ENCODE peak calls at places on chromosomes 3 and 15, in nine cellular contexts. One of them, this sample, is unnamed. For H3K27me3, the result is how much of the 10 kb centered on the place peaks cover.

GRCh38 chr3:65170357-65171090 is 482.7 kb upstream of the ADAMTS9 start:
- DNase-seq in brain microvascular endothelial cell: peak
- DNase-seq in left ventricle myocardium inferior: peak
- DNase-seq in esophagus muscularis mucosa: peak
- DNase-seq in fibroblast of lung: peak
- DNase-seq in PC-3: no peak
- DNase-seq in Peyer's patch: peak
- DNase-seq in GM23338: peak
- DNase-seq in neural progenitor cell: peak
- DNase-seq in this sample: peak

GRCh38 chr3:76131396-76132153 is 346.2 kb upstream of the ZNF717 start:
- DNase-seq in GM23338: no peak
- DNase-seq in fibroblast of lung: peak
- DNase-seq in left ventricle myocardium inferior: no peak
- DNase-seq in brain microvascular endothelial cell: peak
- DNase-seq in neural progenitor cell: no peak
- DNase-seq in esophagus muscularis mucosa: no peak
- DNase-seq in PC-3: peak
- DNase-seq in Peyer's patch: no peak
- DNase-seq in this sample: peak

GRCh38 chr15:62059818-62060115 is 480 bp downstream of the VPS13C start:
- DNase-seq in GM23338: no peak
- DNase-seq in left ventricle myocardium inferior: peak
- DNase-seq in brain microvascular endothelial cell: peak
- DNase-seq in neural progenitor cell: no peak
- DNase-seq in esophagus muscularis mucosa: no peak
- DNase-seq in PC-3: peak
- DNase-seq in Peyer's patch: no peak
- DNase-seq in fibroblast of lung: peak
- DNase-seq in this sample: peak

GRCh38 chr3:16319307-16319706 is 54.3 kb downstream of the OXNAD1 start:
- DNase-seq in neural progenitor cell: peak
- DNase-seq in fibroblast of lung: no peak
- DNase-seq in brain microvascular endothelial cell: no peak
- DNase-seq in GM23338: peak
- DNase-seq in PC-3: peak
- DNase-seq in esophagus muscularis mucosa: no peak
- DNase-seq in Peyer's patch: no peak
- DNase-seq in left ventricle myocardium inferior: no peak
- DNase-seq in this sample: no peak

GRCh38 chr3:86978111-86978528 is 12.8 kb downstream of the VGLL3 start:
- DNase-seq in brain microvascular endothelial cell: no peak
- DNase-seq in neural progenitor cell: no peak
- DNase-seq in Peyer's patch: no peak
- DNase-seq in fibroblast of lung: peak
- DNase-seq in esophagus muscularis mucosa: no peak
- DNase-seq in PC-3: no peak
- DNase-seq in GM23338: no peak
- DNase-seq in left ventricle myocardium inferior: peak
- DNase-seq in this sample: no peak

GRCh38 chr3:177195242-177195940 is 1.9 kb downstream of the TBL1XR1 start:
- DNase-seq in GM23338: peak
- DNase-seq in PC-3: peak
- DNase-seq in left ventricle myocardium inferior: no peak
- DNase-seq in esophagus muscularis mucosa: no peak
- DNase-seq in Peyer's patch: no peak
- DNase-seq in neural progenitor cell: peak
- DNase-seq in fibroblast of lung: no peak
- DNase-seq in brain microvascular endothelial cell: no peak
- DNase-seq in this sample: peak

GRCh38 chr3:97815149-97815917 is 6.5 kb upstream of the CRYBG3 start:
- DNase-seq in neural progenitor cell: no peak
- DNase-seq in left ventricle myocardium inferior: no peak
- DNase-seq in GM23338: no peak
- DNase-seq in esophagus muscularis mucosa: no peak
- DNase-seq in brain microvascular endothelial cell: no peak
- DNase-seq in PC-3: peak
- DNase-seq in fibroblast of lung: no peak
- DNase-seq in Peyer's patch: no peak
- DNase-seq in this sample: no peak

GRCh38 chr15:64739216-64739976 is 36.0 kb downstream of the RBPMS2 start:
- DNase-seq in brain microvascular endothelial cell: no peak
- DNase-seq in Peyer's patch: no peak
- DNase-seq in GM23338: no peak
- DNase-seq in fibroblast of lung: peak
- DNase-seq in neural progenitor cell: no peak
- DNase-seq in left ventricle myocardium inferior: no peak
- DNase-seq in esophagus muscularis mucosa: no peak
- DNase-seq in PC-3: no peak
- DNase-seq in this sample: no peak

GRCh38 chr15:55712363-55712762 is 30.6 kb downstream of the PRTG start:
- DNase-seq in PC-3: no peak
- DNase-seq in GM23338: no peak
- DNase-seq in neural progenitor cell: no peak
- DNase-seq in fibroblast of lung: no peak
- DNase-seq in esophagus muscularis mucosa: no peak
- DNase-seq in Peyer's patch: no peak
- DNase-seq in brain microvascular endothelial cell: no peak
- DNase-seq in left ventricle myocardium inferior: no peak
- DNase-seq in this sample: no peak

GRCh38 chr15:83063555-83063954 is 3.5 kb downstream of the BTBD1 start:
- DNase-seq in GM23338: no peak
- DNase-seq in esophagus muscularis mucosa: no peak
- DNase-seq in fibroblast of lung: no peak
- DNase-seq in PC-3: no peak
- DNase-seq in left ventricle myocardium inferior: no peak
- DNase-seq in Peyer's patch: no peak
- DNase-seq in neural progenitor cell: no peak
- DNase-seq in brain microvascular endothelial cell: no peak
- DNase-seq in this sample: no peak

GRCh38 chr15:68818088-68818670 is 2.5 kb downstream of the ANP32A start:
- DNase-seq in brain microvascular endothelial cell: peak
- DNase-seq in GM23338: peak
- DNase-seq in PC-3: peak
- DNase-seq in fibroblast of lung: peak
- DNase-seq in esophagus muscularis mucosa: no peak
- DNase-seq in left ventricle myocardium inferior: peak
- DNase-seq in Peyer's patch: peak
- DNase-seq in neural progenitor cell: peak
- DNase-seq in this sample: peak

GRCh38 chr3:195739561-195740111 is 18.9 kb downstream of the MUC20 start:
- DNase-seq in GM23338: no peak
- DNase-seq in left ventricle myocardium inferior: no peak
- DNase-seq in PC-3: no peak
- DNase-seq in fibroblast of lung: no peak
- DNase-seq in brain microvascular endothelial cell: no peak
- DNase-seq in Peyer's patch: peak
- DNase-seq in esophagus muscularis mucosa: no peak
- DNase-seq in neural progenitor cell: no peak
- DNase-seq in this sample: no peak

GRCh38 chr3:195732951-195733350 is 12.2 kb downstream of the MUC20 start:
- DNase-seq in GM23338: no peak
- DNase-seq in PC-3: no peak
- DNase-seq in neural progenitor cell: no peak
- DNase-seq in fibroblast of lung: peak
- DNase-seq in brain microvascular endothelial cell: no peak
- DNase-seq in Peyer's patch: peak
- DNase-seq in esophagus muscularis mucosa: no peak
- DNase-seq in left ventricle myocardium inferior: no peak
- DNase-seq in this sample: no peak

GRCh38 chr3:195736866-195737490 is 16.2 kb downstream of the MUC20 start:
- DNase-seq in PC-3: no peak
- DNase-seq in fibroblast of lung: no peak
- DNase-seq in GM23338: no peak
- DNase-seq in neural progenitor cell: no peak
- DNase-seq in left ventricle myocardium inferior: no peak
- DNase-seq in brain microvascular endothelial cell: no peak
- DNase-seq in esophagus muscularis mucosa: no peak
- DNase-seq in Peyer's patch: no peak
- DNase-seq in this sample: no peak

GRCh38 chr3:195735036-195735695 is 14.4 kb downstream of the MUC20 start:
- DNase-seq in PC-3: no peak
- DNase-seq in neural progenitor cell: no peak
- DNase-seq in esophagus muscularis mucosa: no peak
- DNase-seq in fibroblast of lung: no peak
- DNase-seq in brain microvascular endothelial cell: no peak
- DNase-seq in left ventricle myocardium inferior: no peak
- DNase-seq in Peyer's patch: peak
- DNase-seq in GM23338: no peak
- DNase-seq in this sample: no peak

DNA sequence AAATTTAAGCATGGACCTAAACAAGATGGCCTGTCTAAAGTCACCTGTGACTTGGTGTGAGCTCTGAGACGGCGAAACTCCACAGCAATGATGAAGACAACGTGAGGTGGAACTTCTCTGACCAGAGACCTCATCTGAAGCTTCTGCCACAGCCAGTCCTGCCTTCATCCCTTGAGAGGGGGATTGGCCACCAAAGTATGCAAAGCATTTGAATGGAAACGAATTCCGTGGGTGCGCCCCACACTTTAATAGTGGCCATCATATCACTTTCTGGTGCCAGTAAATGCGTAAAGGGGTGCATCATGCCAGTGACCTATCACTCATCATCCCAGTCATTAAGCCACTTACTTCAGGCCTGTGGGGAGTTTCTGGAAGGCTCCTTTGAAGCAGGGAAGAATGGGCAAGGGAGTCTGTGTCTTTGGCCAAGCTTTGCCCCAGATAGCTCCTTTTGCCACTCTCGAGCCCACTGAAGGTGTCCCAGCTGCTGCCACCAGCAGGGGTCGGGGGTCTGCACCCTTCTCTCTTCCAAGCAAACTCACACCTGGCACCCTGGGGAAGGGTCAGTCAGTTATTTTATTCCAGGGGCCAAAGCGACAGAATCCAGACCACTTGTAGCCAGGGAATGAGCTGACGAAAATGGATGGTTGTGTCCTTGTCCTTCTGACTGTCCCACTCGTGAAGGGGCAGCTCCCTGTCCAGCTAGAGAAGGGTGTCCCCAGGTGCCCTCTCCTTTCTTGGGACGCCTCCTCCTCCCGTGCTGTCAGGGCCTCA is 17.7 kb downstream of the MUC20 start:
- DNase-seq in neural progenitor cell: no peak
- DNase-seq in GM23338: no peak
- DNase-seq in esophagus muscularis mucosa: no peak
- DNase-seq in left ventricle myocardium inferior: no peak
- DNase-seq in brain microvascular endothelial cell: no peak
- DNase-seq in PC-3: no peak
- DNase-seq in fibroblast of lung: no peak
- DNase-seq in Peyer's patch: peak
- DNase-seq in this sample: no peak
- TF ChIP-seq CTCF in neural progenitor cell: no peak
- TF ChIP-seq CTCF in GM23338: peak
- TF ChIP-seq CTCF in esophagus muscularis mucosa: no peak
- TF ChIP-seq CTCF in left ventricle myocardium inferior: no peak
- TF ChIP-seq CTCF in brain microvascular endothelial cell: no peak
- TF ChIP-seq CTCF in PC-3: no peak
- TF ChIP-seq CTCF in fibroblast of lung: no peak
- TF ChIP-seq CTCF in Peyer's patch: no peak
- TF ChIP-seq CTCF in this sample: no peak

GRCh38 chr15:41501961-41502786 is 8.5 kb downstream of the ITPKA start:
- DNase-seq in esophagus muscularis mucosa: no peak
- DNase-seq in neural progenitor cell: peak
- DNase-seq in fibroblast of lung: no peak
- DNase-seq in Peyer's patch: no peak
- DNase-seq in brain microvascular endothelial cell: no peak
- DNase-seq in GM23338: peak
- DNase-seq in left ventricle myocardium inferior: no peak
- DNase-seq in PC-3: no peak
- DNase-seq in this sample: peak
- H3K27me3 ChIP-seq in esophagus muscularis mucosa: under half
- H3K27me3 ChIP-seq in neural progenitor cell: half or more
- H3K27me3 ChIP-seq in fibroblast of lung: under half
- H3K27me3 ChIP-seq in Peyer's patch: under half
- H3K27me3 ChIP-seq in brain microvascular endothelial cell: under half
- H3K27me3 ChIP-seq in GM23338: half or more
- H3K27me3 ChIP-seq in left ventricle myocardium inferior: half or more
- H3K27me3 ChIP-seq in PC-3: under half
- H3K27me3 ChIP-seq in this sample: half or more

GRCh38 chr3:37024820-37025405 is 31.6 kb downstream of the MLH1 start:
- DNase-seq in left ventricle myocardium inferior: no peak
- DNase-seq in Peyer's patch: no peak
- DNase-seq in esophagus muscularis mucosa: no peak
- DNase-seq in GM23338: no peak
- DNase-seq in neural progenitor cell: no peak
- DNase-seq in brain microvascular endothelial cell: no peak
- DNase-seq in fibroblast of lung: no peak
- DNase-seq in PC-3: no peak
- DNase-seq in this sample: no peak

GRCh38 chr3:37026851-37027250 is 33.5 kb downstream of the MLH1 start:
- DNase-seq in neural progenitor cell: no peak
- DNase-seq in Peyer's patch: no peak
- DNase-seq in left ventricle myocardium inferior: no peak
- DNase-seq in esophagus muscularis mucosa: no peak
- DNase-seq in brain microvascular endothelial cell: no peak
- DNase-seq in fibroblast of lung: no peak
- DNase-seq in GM23338: no peak
- DNase-seq in PC-3: no peak
- DNase-seq in this sample: no peak

GRCh38 chr3:37025562-37026335 is 32.4 kb downstream of the MLH1 start:
- DNase-seq in GM23338: no peak
- DNase-seq in Peyer's patch: no peak
- DNase-seq in brain microvascular endothelial cell: no peak
- DNase-seq in PC-3: no peak
- DNase-seq in fibroblast of lung: no peak
- DNase-seq in left ventricle myocardium inferior: no peak
- DNase-seq in neural progenitor cell: no peak
- DNase-seq in esophagus muscularis mucosa: no peak
- DNase-seq in this sample: no peak

GRCh38 chr3:37028329-37028728 is 35.0 kb downstream of the MLH1 start:
- DNase-seq in fibroblast of lung: no peak
- DNase-seq in GM23338: no peak
- DNase-seq in esophagus muscularis mucosa: no peak
- DNase-seq in PC-3: no peak
- DNase-seq in brain microvascular endothelial cell: no peak
- DNase-seq in Peyer's patch: no peak
- DNase-seq in left ventricle myocardium inferior: peak
- DNase-seq in neural progenitor cell: no peak
- DNase-seq in this sample: peak

DNA sequence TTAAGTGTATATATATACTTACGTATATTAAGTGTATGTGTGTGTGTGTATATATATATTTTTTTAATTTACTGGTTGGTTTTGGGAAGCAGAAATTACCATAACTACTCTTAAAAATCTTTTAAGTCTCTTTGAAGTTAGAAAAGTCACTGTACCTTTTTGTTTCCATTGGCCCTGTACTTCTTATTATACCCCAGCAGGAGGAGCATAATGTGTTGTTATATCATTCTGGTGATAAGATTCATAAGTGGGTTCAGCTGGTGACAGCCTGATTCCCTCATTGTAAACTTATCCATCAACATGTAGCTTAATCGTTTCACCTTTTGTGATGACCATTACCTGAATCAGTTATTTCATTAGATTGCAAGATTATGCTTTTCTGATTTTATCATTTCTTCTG is 30.8 kb downstream of the MLH1 start:
- DNase-seq in Peyer's patch: no peak
- DNase-seq in brain microvascular endothelial cell: no peak
- DNase-seq in esophagus muscularis mucosa: no peak
- DNase-seq in fibroblast of lung: peak
- DNase-seq in neural progenitor cell: no peak
- DNase-seq in left ventricle myocardium inferior: no peak
- DNase-seq in GM23338: no peak
- DNase-seq in PC-3: peak
- DNase-seq in this sample: peak
- TF ChIP-seq CTCF in Peyer's patch: no peak
- TF ChIP-seq CTCF in brain microvascular endothelial cell: peak
- TF ChIP-seq CTCF in esophagus muscularis mucosa: peak
- TF ChIP-seq CTCF in fibroblast of lung: peak
- TF ChIP-seq CTCF in neural progenitor cell: peak
- TF ChIP-seq CTCF in left ventricle myocardium inferior: peak
- TF ChIP-seq CTCF in GM23338: no peak
- TF ChIP-seq CTCF in PC-3: peak
- TF ChIP-seq CTCF in this sample: peak

GRCh38 chr3:38648024-38648658 is 1.3 kb downstream of the SCN5A start:
- DNase-seq in GM23338: no peak
- DNase-seq in left ventricle myocardium inferior: no peak
- DNase-seq in PC-3: no peak
- DNase-seq in esophagus muscularis mucosa: peak
- DNase-seq in brain microvascular endothelial cell: no peak
- DNase-seq in fibroblast of lung: no peak
- DNase-seq in Peyer's patch: no peak
- DNase-seq in neural progenitor cell: no peak
- DNase-seq in this sample: no peak
- H3K27me3 ChIP-seq in GM23338: under half
- H3K27me3 ChIP-seq in left ventricle myocardium inferior: half or more
- H3K27me3 ChIP-seq in PC-3: half or more
- H3K27me3 ChIP-seq in esophagus muscularis mucosa: under half
- H3K27me3 ChIP-seq in brain microvascular endothelial cell: under half
- H3K27me3 ChIP-seq in fibroblast of lung: under half
- H3K27me3 ChIP-seq in Peyer's patch: under half
- H3K27me3 ChIP-seq in neural progenitor cell: half or more
- H3K27me3 ChIP-seq in this sample: half or more

This sample was measured in cardiac muscle cell.